ENCODE peak calls at places on chromosomes 11 and 22, in ten cellular contexts. K is tibial nerve; I is HCT116; C is K562; N is effector memory CD4-positive, alpha-beta T cell; V is GM23338; B is AG04450; X is kidney; Y is heart right ventricle; U is GM23248. F is an unnamed sample.

GRCh38 chr11:80285076-80285790 is 844.4 kb upstream of the TENM4 start:
- DNase-seq in K (no peak), C (no peak), X (no peak), V (no peak), N (no peak), Y (no peak), U (no peak), I (no peak), B (peak; percentile 11), F (no peak)

GRCh38 chr11:72058416-72059034 is 21.8 kb downstream of the NUMA1 start:
- DNase-seq in I (no peak), X (no peak), U (peak; percentile 41), K (no peak), N (no peak), C (no peak), B (peak; percentile 59), V (no peak), Y (no peak), F (no peak)

GRCh38 chr11:71298016-71298550 is 45.7 kb upstream of the SHANK2 start:
- DNase-seq in B (no peak), X (no peak), Y (no peak), N (no peak), K (no peak), C (no peak), U (no peak), V (no peak), I (no peak), F (no peak)

GRCh38 chr11:86459682-86460460 is 85.2 kb downstream of the CCDC81 start:
- DNase-seq in V (peak; percentile 8), I (peak; percentile 27), U (peak; percentile 85), Y (peak; percentile 52), C (no peak), B (peak; percentile 83), N (no peak), K (no peak), X (no peak), F (no peak)

GRCh38 chr11:10807629-10808552 is 835 bp downstream of the EIF4G2 start:
- DNase-seq in C (peak; percentile 49), X (peak; percentile 91), K (peak; percentile 39), U (peak; percentile 78), V (peak; percentile 49), B (no peak), I (no peak), Y (peak; percentile 86), N (peak; percentile 9), F (no peak)

GRCh38 chr11:64348611-64349387 is 8.8 kb downstream of the CCDC88B start:
- DNase-seq in C (no peak), Y (no peak), X (no peak), K (no peak), N (no peak), B (no peak), I (no peak), U (no peak), V (peak; percentile 62), F (no peak)

GRCh38 chr11:45343988-45344387 is 57.8 kb upstream of the SYT13 start:
- DNase-seq in K (no peak), C (no peak), U (no peak), X (no peak), Y (no peak), N (no peak), B (no peak), V (no peak), I (no peak), F (no peak)

GRCh38 chr11:14054708-14055107 is 92.2 kb downstream of the SPON1 start:
- DNase-seq in C (no peak), V (no peak), N (no peak), X (no peak), I (no peak), Y (peak; percentile 32), U (peak; percentile 86), B (no peak), K (no peak), F (no peak)

GRCh38 chr22:43510226-43511070 is 98.6 kb downstream of the MPPED1 start:
- DNase-seq in V (no peak), X (peak; percentile 49), B (no peak), Y (no peak), C (no peak), I (no peak), K (no peak), U (no peak), N (no peak), F (no peak)

GRCh38 chr22:17706451-17706900 is 67.8 kb downstream of the BID start:
- DNase-seq in X (no peak), U (peak; percentile 95), I (peak; percentile 54), K (peak; percentile 26), B (peak; percentile 65), V (peak; percentile 46), N (no peak), Y (peak; percentile 35), C (peak; percentile 33), F (peak; percentile 86)

GRCh38 chr11:111912535-111912934 is at the start of gene HSPB2:
- DNase-seq in C (no peak), U (peak; percentile 50), N (no peak), K (no peak), V (peak; percentile 33), I (no peak), Y (peak; percentile 56), X (peak; percentile 78), B (no peak), F (no peak)

GRCh38 chr11:111913997-111914396 is 1.5 kb downstream of the HSPB2 start:
- DNase-seq in V (no peak), N (no peak), C (no peak), X (peak; percentile 84), K (peak; percentile 64), B (no peak), I (no peak), U (peak; percentile 92), Y (peak; percentile 77), F (no peak)

GRCh38 chr11:111913031-111913861 is 712 bp downstream of the HSPB2 start:
- DNase-seq in U (peak; percentile 53), I (no peak), X (peak; percentile 80), Y (peak; percentile 40), V (no peak), K (no peak), N (no peak), B (no peak), C (no peak), F (no peak)

GRCh38 chr11:111910637-111911562 is 670 bp downstream of the CRYAB start:
- DNase-seq in U (peak; percentile 77), V (no peak), B (no peak), X (no peak), K (no peak), C (peak; percentile 82), N (no peak), I (no peak), Y (peak; percentile 64), F (no peak)

DNA sequence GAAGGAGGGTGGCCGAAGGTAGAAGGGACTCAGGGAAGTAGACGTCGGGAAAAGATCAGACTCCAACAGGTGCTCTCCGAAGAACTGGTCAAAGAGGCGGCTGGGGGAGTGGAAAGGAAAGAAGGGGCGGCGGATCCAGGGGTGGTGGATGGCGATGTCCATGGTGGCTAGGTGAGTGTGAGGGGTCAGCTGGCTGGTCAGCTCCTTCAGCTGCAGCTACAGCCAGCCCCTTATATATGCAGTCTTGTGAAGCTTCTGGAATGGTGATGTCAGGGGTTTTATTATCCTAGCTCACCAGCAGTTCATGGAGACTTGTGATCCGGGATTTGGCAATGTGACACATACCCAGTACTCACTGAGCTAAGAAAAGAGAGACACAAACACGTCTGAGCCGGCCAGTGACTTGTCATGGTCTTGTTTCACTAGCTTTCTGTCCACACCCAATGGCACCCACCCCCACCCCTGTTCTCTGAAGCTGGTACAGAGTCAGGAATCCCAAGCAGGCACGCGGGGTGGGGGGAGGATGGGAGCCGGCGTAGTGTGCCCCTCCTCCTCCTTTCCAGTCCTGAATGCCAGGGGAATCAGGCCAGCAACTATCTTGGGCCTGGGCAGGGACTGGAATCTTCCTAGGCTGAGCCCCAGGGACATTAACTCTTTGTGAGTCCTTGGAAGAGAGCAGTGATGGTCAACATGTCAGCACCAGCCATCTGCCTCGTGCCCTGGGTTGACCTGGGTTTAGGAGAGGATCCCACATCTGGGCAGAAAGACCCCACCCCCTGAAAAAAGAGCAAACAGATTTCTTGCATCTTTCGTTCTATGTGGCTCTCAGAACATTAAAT is at the start of gene CRYAB:
- DNase-seq in U (peak; percentile 98), V (peak; percentile 62), N (no peak), C (peak; percentile 37), K (peak; percentile 85), Y (peak; percentile 89), B (peak; percentile 24), X (peak; percentile 97), I (no peak), F (peak; percentile 97)
- H3K27ac ChIP-seq in U (peak within 1 kb of the TSS; percentile 95), V (no peak within 1 kb of the TSS), N (no peak within 1 kb of the TSS), C (peak within 1 kb of the TSS; percentile 57), K (peak within 1 kb of the TSS; percentile 99), Y (peak within 1 kb of the TSS; percentile 94), B (peak within 1 kb of the TSS; percentile 58), X (peak within 1 kb of the TSS; percentile 91), I (no peak within 1 kb of the TSS), F (peak within 1 kb of the TSS; percentile 65)

DNA sequence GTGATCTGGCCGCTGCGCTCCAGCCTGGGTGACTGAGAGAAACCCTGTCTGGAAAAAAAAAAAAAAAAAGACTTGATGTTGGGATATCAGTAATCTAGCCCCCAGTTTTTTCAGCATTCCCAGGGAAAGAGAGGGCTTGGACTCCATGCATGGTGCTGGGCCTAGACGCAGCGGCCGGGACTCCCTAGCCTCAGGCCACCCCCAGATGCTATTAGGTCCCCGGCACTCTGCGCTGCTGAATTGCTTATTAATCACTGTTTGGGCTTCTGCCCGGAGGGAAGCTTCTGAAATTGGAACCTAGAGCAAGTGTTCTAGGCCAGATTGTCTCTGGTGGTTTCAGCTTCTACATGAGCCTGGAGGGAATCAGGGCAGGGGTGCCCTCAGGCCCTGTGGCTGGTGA is 39.0 kb downstream of the SLCO2B1 start:
- DNase-seq in X (no peak), I (no peak), B (no peak), U (peak; percentile 38), K (no peak), Y (no peak), N (no peak), V (no peak), C (no peak), F (no peak)
- H3K27ac ChIP-seq in X (no peak overlapping the region), I (no peak overlapping the region), B (no peak overlapping the region), U (no peak overlapping the region), K (no peak overlapping the region), Y (no peak overlapping the region), N (no peak overlapping the region), V (no peak overlapping the region), C (no peak overlapping the region), F (no peak overlapping the region)

GRCh38 chr22:46650078-46650810 is 30.1 kb downstream of the GRAMD4 start:
- DNase-seq in B (no peak), N (no peak), U (no peak), Y (no peak), V (no peak), C (no peak), X (no peak), I (no peak), K (no peak), F (no peak)
- H3K27ac ChIP-seq in B (no peak overlapping the region), N (no peak overlapping the region), U (no peak overlapping the region), Y (peak overlapping the region; percentile 87), V (no peak overlapping the region), C (peak overlapping the region; percentile 75), X (peak overlapping the region; percentile 32), I (no peak overlapping the region), K (peak overlapping the region; percentile 64), F (no peak overlapping the region)

DNA sequence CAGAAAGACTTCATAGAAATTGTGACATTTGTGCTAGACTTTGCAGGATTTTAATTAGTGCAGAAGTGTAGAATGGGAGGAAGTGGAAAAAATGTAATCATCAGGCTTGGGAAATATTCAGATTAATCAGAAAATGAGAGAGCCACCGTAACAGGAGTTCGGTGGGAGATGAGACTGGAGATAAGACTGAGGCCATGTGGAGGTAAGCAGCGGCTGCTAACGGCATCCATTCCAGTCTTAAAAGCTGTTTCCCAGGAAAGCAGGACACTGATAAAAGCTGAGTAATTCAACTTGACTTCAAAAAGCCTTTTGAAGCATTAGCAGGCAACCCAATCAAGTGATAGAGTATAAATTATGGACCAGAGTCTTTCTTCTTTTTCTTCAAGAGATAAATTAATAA is 369.9 kb downstream of the LUZP2 start:
- DNase-seq in X (no peak), V (no peak), C (no peak), U (no peak), K (no peak), N (no peak), Y (no peak), I (no peak), B (no peak), F (no peak)
- H3K27ac ChIP-seq in X (no peak overlapping the region), V (no peak overlapping the region), C (no peak overlapping the region), U (no peak overlapping the region), K (no peak overlapping the region), N (no peak overlapping the region), Y (no peak overlapping the region), I (no peak overlapping the region), B (no peak overlapping the region), F (no peak overlapping the region)

F was measured in epithelial cell of prostate.